ENCODE peak calls at places on chromosome 5, in eight cellular contexts. X is tibial nerve, T is K562, E is A549, B is ovary, W is H1, Y is sigmoid colon, D is stomach. A is an unnamed sample.

GRCh38 chr5:111143910-111144309 is 51.8 kb downstream of the WDR36 start:
- DNase-seq in X (peak), T (no peak), E (no peak), B (peak), W (no peak), Y (no peak), D (no peak), A (no peak)

GRCh38 chr5:139655727-139656271 is 7.7 kb downstream of the CXXC5 start:
- DNase-seq in X (no peak), T (no peak), E (no peak), B (no peak), W (no peak), Y (no peak), D (peak), A (peak)

GRCh38 chr5:120564013-120564412 is 99.9 kb downstream of the PRR16 start:
- DNase-seq in X (no peak), T (no peak), E (no peak), B (no peak), W (no peak), Y (no peak), D (no peak), A (no peak)

GRCh38 chr5:139368613-139369012 is 14.5 kb downstream of the SLC23A1 start:
- DNase-seq in X (no peak), T (no peak), E (no peak), B (no peak), W (no peak), Y (no peak), D (no peak), A (no peak)

GRCh38 chr5:72959257-72959656 is 3.4 kb downstream of the FCHO2 start:
- DNase-seq in X (no peak), T (no peak), E (no peak), B (no peak), W (no peak), Y (no peak), D (no peak), A (no peak)

GRCh38 chr5:76457685-76458491 is 54.8 kb downstream of the IQGAP2 start:
- DNase-seq in X (no peak), T (no peak), E (no peak), B (no peak), W (no peak), Y (no peak), D (no peak), A (peak)

GRCh38 chr5:153824909-153825308 is 213.8 kb downstream of the FAM114A2 start:
- DNase-seq in X (no peak), T (no peak), E (no peak), B (no peak), W (peak), Y (no peak), D (no peak), A (no peak)

GRCh38 chr5:178207183-178207916 is 3.0 kb downstream of the HNRNPAB start:
- DNase-seq in X (no peak), T (no peak), E (no peak), B (no peak), W (no peak), Y (peak), D (peak), A (no peak)

GRCh38 chr5:53319306-53319705 is 161.1 kb upstream of the FST start:
- DNase-seq in X (no peak), T (no peak), E (no peak), B (no peak), W (no peak), Y (no peak), D (no peak), A (no peak)
- TF ChIP-seq EP300 in X (no peak), T (no peak), E (no peak), B (no peak), W (no peak), Y (no peak), D (no peak), A (no peak)

DNA sequence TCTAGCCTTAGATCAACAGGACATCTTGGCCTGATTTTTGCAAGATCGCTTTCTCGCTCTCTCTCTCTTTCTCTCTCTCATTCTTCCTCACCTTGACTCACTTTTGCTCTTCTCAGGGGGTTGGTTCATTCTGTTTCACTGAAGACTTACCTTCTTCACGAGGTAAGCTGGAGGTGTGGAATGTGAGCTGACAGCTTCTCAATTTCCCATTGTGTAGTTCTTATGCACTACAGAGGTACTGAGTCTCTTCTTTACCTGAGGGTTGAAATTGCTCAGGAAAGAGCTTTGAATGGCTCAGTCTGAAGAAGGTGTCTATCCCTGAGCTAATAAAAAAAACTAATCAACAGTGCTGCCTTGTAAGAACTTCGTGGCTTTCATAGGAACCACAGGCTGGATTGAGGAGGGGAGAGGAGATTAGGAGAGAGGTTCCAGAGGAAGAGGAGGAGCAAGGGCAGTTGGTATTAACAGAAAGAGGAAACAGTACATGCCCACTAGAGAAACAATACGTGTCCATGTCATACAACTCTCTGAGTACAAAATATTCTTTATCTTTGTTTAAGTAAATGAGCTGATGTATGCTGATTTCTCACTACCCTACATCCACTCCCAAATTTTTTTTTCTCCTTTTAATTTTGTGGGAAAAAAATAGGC is 192.2 kb downstream of the TMEM167A start:
- DNase-seq in X (no peak), T (no peak), E (no peak), B (no peak), W (no peak), Y (no peak), D (no peak), A (no peak)
- H3K27ac ChIP-seq in X (no peak), T (no peak), E (peak), B (no peak), W (no peak), Y (no peak), D (no peak), A (no peak)

DNA sequence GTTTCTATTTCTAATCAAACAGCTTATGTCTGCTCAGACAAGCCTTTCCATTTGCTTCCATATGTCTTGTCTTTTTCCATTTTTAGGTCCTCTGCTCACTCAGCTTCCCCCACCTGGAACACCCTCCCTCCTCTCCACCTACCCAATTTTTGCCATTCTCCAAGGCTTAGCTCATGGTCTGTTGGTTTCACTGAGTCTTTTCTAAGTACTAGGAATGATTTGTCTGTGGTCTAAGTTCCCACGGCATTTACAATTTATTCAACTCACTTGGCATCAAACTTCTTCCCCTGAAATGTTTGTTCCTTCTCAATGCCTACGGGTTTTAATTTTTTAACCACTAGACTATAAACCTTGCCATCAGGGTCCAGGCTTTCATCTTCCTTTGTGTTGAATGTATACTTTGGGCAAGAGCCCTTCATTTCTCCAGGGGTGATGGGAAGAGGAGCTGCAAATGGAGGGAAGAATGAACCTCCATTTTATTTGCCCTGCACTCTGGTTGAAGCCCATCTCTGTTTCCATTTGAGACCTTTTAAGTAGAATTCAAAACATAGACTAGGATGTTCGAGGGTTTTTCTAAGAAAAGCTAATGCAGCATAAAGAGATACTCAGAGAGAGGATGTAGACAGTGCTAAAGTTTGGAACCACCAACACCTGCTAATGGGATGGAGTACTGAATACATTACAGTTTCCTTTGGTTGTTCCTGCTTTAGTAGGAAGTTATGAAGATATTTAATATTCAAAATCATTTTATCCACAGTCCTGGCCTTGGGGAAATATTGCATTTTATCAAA is 104.0 kb downstream of the PTTG1 start:
- DNase-seq in X (no peak), T (no peak), E (no peak), B (no peak), W (no peak), Y (no peak), D (no peak), A (no peak)
- TF ChIP-seq EP300 in X (no peak), T (no peak), E (no peak), B (no peak), W (no peak), Y (no peak), D (no peak), A (no peak)

GRCh38 chr5:91007251-91007650 is 375.9 kb downstream of the ARRDC3 start:
- DNase-seq in X (no peak), T (no peak), E (no peak), B (no peak), W (no peak), Y (no peak), D (no peak), A (no peak)
- H3K27ac ChIP-seq in X (no peak), T (no peak), E (peak), B (no peak), W (no peak), Y (no peak), D (no peak), A (no peak)

GRCh38 chr5:180804129-180804601 is 1.6 kb upstream of the MGAT1 start:
- DNase-seq in X (no peak), T (no peak), E (no peak), B (no peak), W (no peak), Y (peak), D (no peak), A (no peak)
- TF ChIP-seq EP300 in X (no peak), T (no peak), E (no peak), B (no peak), W (no peak), Y (no peak), D (no peak), A (no peak)

GRCh38 chr5:62305715-62306493 is at the start of gene KIF2A:
- DNase-seq in X (peak), T (peak), E (peak), B (peak), W (peak), Y (peak), D (peak), A (peak)

GRCh38 chr5:62308439-62308838 is 2.4 kb downstream of the KIF2A start:
- DNase-seq in X (no peak), T (no peak), E (no peak), B (no peak), W (no peak), Y (no peak), D (no peak), A (no peak)

GRCh38 chr5:62309107-62309506 is 3.1 kb downstream of the KIF2A start:
- DNase-seq in X (no peak), T (no peak), E (no peak), B (no peak), W (no peak), Y (no peak), D (no peak), A (no peak)

GRCh38 chr5:62306494-62307363 is 723 bp downstream of the KIF2A start:
- DNase-seq in X (peak), T (peak), E (peak), B (no peak), W (no peak), Y (peak), D (peak), A (peak)

DNA sequence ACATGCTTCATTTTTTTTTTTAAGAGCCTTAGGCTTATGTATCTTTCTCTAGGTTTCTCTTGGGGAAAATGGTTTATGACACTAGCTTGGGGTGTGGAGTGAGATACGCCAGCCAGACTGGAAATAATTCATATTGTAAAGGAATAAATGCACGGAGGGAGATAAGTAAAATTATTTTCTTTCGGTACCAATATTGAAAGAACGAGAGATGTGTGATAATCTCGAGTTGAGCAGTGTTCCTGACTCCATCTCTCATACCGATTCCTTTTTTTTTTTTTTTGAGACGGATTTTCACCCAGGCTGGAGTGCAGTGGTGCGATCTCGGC is 1.3 kb downstream of the KIF2A start:
- DNase-seq in X (no peak), T (no peak), E (no peak), B (no peak), W (no peak), Y (no peak), D (no peak), A (no peak)
- H3K27ac ChIP-seq in X (no peak), T (peak), E (peak), B (no peak), W (peak), Y (peak), D (peak), A (peak)

GRCh38 chr5:151772029-151772867 is 494 bp downstream of the G3BP1 start:
- DNase-seq in X (peak), T (peak), E (peak), B (no peak), W (no peak), Y (peak), D (peak), A (peak)
- TF ChIP-seq EP300 in X (no peak), T (no peak), E (no peak), B (no peak), W (no peak), Y (no peak), D (no peak), A (no peak)

DNA sequence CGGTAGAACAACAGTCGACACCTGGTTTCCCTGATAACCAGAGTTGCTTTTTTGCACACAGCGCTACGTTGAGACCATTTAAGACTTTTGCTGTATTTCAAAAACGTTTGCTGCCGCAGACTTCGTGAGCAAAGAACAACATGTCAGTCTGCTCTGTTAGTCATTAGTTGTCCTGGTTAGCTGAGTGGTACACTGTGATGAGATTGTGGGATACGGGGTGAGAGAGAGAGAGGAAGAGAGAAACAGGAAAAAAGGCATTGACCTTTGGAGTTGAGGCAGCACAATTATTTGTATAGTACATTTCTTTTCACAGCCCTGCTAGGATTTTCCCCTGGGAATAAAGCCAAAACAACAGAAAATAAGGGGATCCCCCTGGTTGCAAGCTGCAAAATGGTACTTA is 306.1 kb upstream of the WWC1 start:
- DNase-seq in X (no peak), T (no peak), E (no peak), B (no peak), W (no peak), Y (no peak), D (no peak), A (no peak)
- H3K27ac ChIP-seq in X (no peak), T (no peak), E (no peak), B (no peak), W (no peak), Y (no peak), D (no peak), A (no peak)

GRCh38 chr5:38551020-38552017 is 5.1 kb downstream of the LIFR start:
- DNase-seq in X (no peak), T (peak), E (peak), B (no peak), W (no peak), Y (no peak), D (no peak), A (no peak)
- TF ChIP-seq EP300 in X (no peak), T (no peak), E (no peak), B (no peak), W (no peak), Y (no peak), D (no peak), A (no peak)